ENCODE peak calls at places on chromosomes 7 and 10, in ten cellular contexts. P, F, U, J, W, E, I, G, V and Z are unnamed samples. For H3K9me3, the result is how much of the 10 kb centered on the place peaks cover.

GRCh38 chr7:100731937-100732636 is 1.3 kb upstream of the ZAN start:
- DNase-seq in E (no peak), F (no peak), G (no peak), V (no peak), J (no peak), I (no peak), P (no peak), W (no peak), U (no peak), Z (no peak)

GRCh38 chr10:115624448-115624847 is 531.3 kb downstream of the ATRNL1 start:
- DNase-seq in G (no peak), V (no peak), P (no peak), E (no peak), U (no peak), W (no peak), I (no peak), F (no peak), J (no peak), Z (no peak)

GRCh38 chr7:20053334-20054104 is 163.7 kb downstream of the MACC1 start:
- DNase-seq in V (no peak), J (no peak), P (no peak), I (no peak), U (no peak), G (no peak), E (no peak), F (no peak), W (no peak), Z (no peak)

GRCh38 chr7:22154130-22154529 is 202.8 kb downstream of the RAPGEF5 start:
- DNase-seq in E (no peak), F (no peak), J (peak), I (no peak), W (no peak), G (no peak), U (no peak), V (no peak), P (no peak), Z (no peak)

GRCh38 chr7:35781200-35781701 is 19.6 kb upstream of the SEPTIN7 start:
- DNase-seq in E (no peak), J (no peak), I (no peak), F (no peak), U (no peak), V (no peak), W (no peak), G (no peak), P (no peak), Z (no peak)

GRCh38 chr10:93225938-93226337 is 152.2 kb downstream of the CYP26A1 start:
- DNase-seq in J (no peak), E (no peak), I (no peak), U (no peak), V (no peak), W (no peak), F (no peak), P (peak), G (no peak), Z (no peak)

GRCh38 chr10:74373059-74373458 is 222.0 kb downstream of the ADK start:
- DNase-seq in P (no peak), F (no peak), W (no peak), J (no peak), E (no peak), V (no peak), G (no peak), I (no peak), U (no peak), Z (no peak)

GRCh38 chr10:14123066-14123465 is 207.7 kb downstream of the FRMD4A start:
- DNase-seq in V (no peak), F (no peak), W (no peak), P (no peak), G (no peak), U (no peak), E (no peak), J (no peak), I (no peak), Z (no peak)

GRCh38 chr10:115918812-115919211 is 354.2 kb downstream of the GFRA1 start:
- DNase-seq in G (no peak), U (no peak), V (no peak), I (no peak), F (no peak), W (no peak), J (no peak), P (no peak), E (no peak), Z (no peak)

DNA sequence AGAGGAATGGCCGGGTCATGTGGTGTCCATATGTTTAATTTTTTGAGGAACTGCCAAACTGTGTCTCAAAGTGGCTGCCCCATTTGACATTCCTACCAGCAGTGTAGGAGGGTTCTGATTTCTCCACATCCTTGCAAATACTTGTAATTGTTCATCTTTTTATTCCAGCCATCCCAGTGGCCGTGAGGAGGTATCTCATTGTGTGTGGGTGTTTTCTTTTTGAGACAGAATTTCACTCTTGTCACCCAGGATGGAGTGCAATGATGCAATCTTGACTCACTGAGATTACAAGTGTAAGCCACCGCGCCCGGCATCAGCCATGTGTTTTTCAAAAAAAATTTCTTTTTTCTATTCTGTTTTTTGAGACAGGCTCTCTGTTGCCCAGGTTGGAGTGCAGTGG is 38.7 kb upstream of the DLG5 start:
- DNase-seq in J (no peak), U (no peak), G (no peak), W (no peak), E (no peak), P (no peak), F (peak), I (no peak), V (no peak), Z (no peak)
- H3K9me3 ChIP-seq in J (under half), U (under half), G (under half), W (under half), E (under half), P (under half), F (under half), I (under half), V (under half), Z (under half)

DNA sequence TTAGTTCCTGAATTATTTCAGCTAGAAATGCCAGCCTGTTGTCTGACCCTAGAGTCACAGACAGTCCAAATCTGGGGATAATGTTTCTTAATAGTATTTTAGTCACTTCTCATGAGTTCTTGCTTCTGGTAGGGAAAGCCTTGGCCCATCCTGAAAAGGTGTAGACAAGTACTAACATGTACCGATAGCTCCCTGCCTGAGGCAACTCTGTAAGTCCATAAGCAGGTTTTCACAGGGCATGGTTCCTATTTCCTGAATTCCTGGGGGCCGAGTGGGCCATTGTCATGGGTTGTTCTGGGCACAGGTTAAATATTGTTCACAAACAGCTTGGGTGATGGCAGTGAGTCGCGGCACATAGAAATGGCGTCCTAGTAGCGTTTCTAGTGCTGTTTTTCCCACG is 3.1 kb upstream of the ZNF117 start:
- DNase-seq in I (no peak), P (no peak), G (no peak), W (no peak), J (no peak), V (no peak), F (no peak), U (no peak), E (no peak), Z (no peak)
- H3K9me3 ChIP-seq in I (under half), P (under half), G (half or more), W (half or more), J (under half), V (under half), F (under half), U (under half), E (half or more), Z (under half)

GRCh38 chr7:5339949-5340348 is 57.2 kb downstream of the SLC29A4 start:
- DNase-seq in V (no peak), P (no peak), I (no peak), J (no peak), W (no peak), E (no peak), G (no peak), U (no peak), F (no peak), Z (no peak)
- H3K9me3 ChIP-seq in V (under half), P (under half), I (under half), J (under half), W (under half), E (under half), G (half or more), U (under half), F (under half), Z (under half)

GRCh38 chr7:153902857-153903256 is 149.3 kb upstream of the DPP6 start:
- DNase-seq in W (no peak), E (no peak), P (no peak), I (no peak), G (no peak), F (no peak), J (no peak), V (no peak), U (no peak), Z (no peak)
- H3K9me3 ChIP-seq in W (under half), E (under half), P (under half), I (under half), G (under half), F (under half), J (under half), V (under half), U (under half), Z (under half)

GRCh38 chr7:158561659-158562058 is 26.0 kb downstream of the PTPRN2 start:
- DNase-seq in U (no peak), P (no peak), E (no peak), W (no peak), J (no peak), F (no peak), V (no peak), G (no peak), I (no peak), Z (no peak)

GRCh38 chr7:158563911-158564647 is 23.5 kb downstream of the PTPRN2 start:
- DNase-seq in P (no peak), W (no peak), F (no peak), U (no peak), E (no peak), I (no peak), V (no peak), G (no peak), J (no peak), Z (no peak)

GRCh38 chr7:158567153-158567603 is 20.4 kb downstream of the PTPRN2 start:
- DNase-seq in F (no peak), P (no peak), E (no peak), G (no peak), J (no peak), V (no peak), W (no peak), U (no peak), I (no peak), Z (no peak)

GRCh38 chr7:158563051-158563450 is 24.6 kb downstream of the PTPRN2 start:
- DNase-seq in W (no peak), V (no peak), E (no peak), F (no peak), U (no peak), J (no peak), I (no peak), G (no peak), P (no peak), Z (no peak)

GRCh38 chr7:158564648-158565005 is 23.0 kb downstream of the PTPRN2 start:
- DNase-seq in J (no peak), V (no peak), F (no peak), U (no peak), W (no peak), I (no peak), E (no peak), G (no peak), P (no peak), Z (no peak)
- H3K9me3 ChIP-seq in J (under half), V (under half), F (under half), U (under half), W (under half), I (under half), E (under half), G (under half), P (under half), Z (under half)

GRCh38 chr7:158255558-158255957 is 332.1 kb downstream of the PTPRN2 start:
- DNase-seq in U (no peak), I (no peak), F (no peak), V (peak), W (no peak), E (no peak), G (no peak), P (peak), J (no peak), Z (no peak)
- H3K9me3 ChIP-seq in U (under half), I (under half), F (under half), V (under half), W (under half), E (under half), G (under half), P (under half), J (under half), Z (under half)